ENCODE peak calls at places on chromosomes 1 and 21, in five cellular contexts. E, W, K, F and X are unnamed samples.

GRCh38 chr21:37153193-37153934 is 80.3 kb downstream of the TTC3 start:
- DNase-seq in E (no peak), W (peak; percentile 67), K (no peak), F (peak; percentile 89), X (no peak)

GRCh38 chr1:213065800-213066199 is 14.8 kb downstream of the RPS6KC1 start:
- DNase-seq in E (no peak), W (no peak), K (no peak), F (no peak), X (no peak)

GRCh38 chr1:224647449-224647848 is 31.3 kb downstream of the CNIH3 start:
- DNase-seq in E (no peak), W (no peak), K (no peak), F (no peak), X (no peak)

GRCh38 chr1:156929596-156930238 is 9.3 kb downstream of the LRRC71 start:
- DNase-seq in E (no peak), W (no peak), K (no peak), F (no peak), X (peak; percentile 39)

GRCh38 chr1:25050165-25050564 is 120.1 kb upstream of the RUNX3 start:
- DNase-seq in E (no peak), W (no peak), K (no peak), F (no peak), X (no peak)

GRCh38 chr1:9689971-9690381 is 38.4 kb downstream of the PIK3CD start:
- DNase-seq in E (peak; percentile 23), W (peak; percentile 24), K (no peak), F (no peak), X (peak; percentile 85)

GRCh38 chr1:221728037-221728505 is 13.8 kb downstream of the DUSP10 start:
- DNase-seq in E (no peak), W (no peak), K (no peak), F (no peak), X (no peak)

GRCh38 chr1:186535388-186536133 is 74.6 kb upstream of the PDC start:
- DNase-seq in E (no peak), W (peak; percentile 95), K (no peak), F (peak; percentile 90), X (no peak)

GRCh38 chr1:216270086-216270773 is 153.0 kb downstream of the USH2A start:
- DNase-seq in E (no peak), W (no peak), K (no peak), F (no peak), X (no peak)

GRCh38 chr1:60865146-60865545 is 217.2 kb upstream of the NFIA start:
- DNase-seq in E (no peak), W (no peak), K (no peak), F (no peak), X (no peak)

GRCh38 chr1:77579547-77579946 is 102.9 kb downstream of the ZZZ3 start:
- DNase-seq in E (no peak), W (no peak), K (no peak), F (no peak), X (no peak)

GRCh38 chr1:100516854-100517253 is 21.1 kb upstream of the GPR88 start:
- DNase-seq in E (no peak), W (no peak), K (no peak), F (no peak), X (no peak)

GRCh38 chr1:204110894-204111633 is 38.1 kb downstream of the SOX13 start:
- DNase-seq in E (no peak), W (no peak), K (no peak), F (no peak), X (no peak)

GRCh38 chr1:19596065-19596718 is 47.9 kb upstream of the NBL1 start:
- DNase-seq in E (no peak), W (no peak), K (no peak), F (no peak), X (no peak)

GRCh38 chr21:37365657-37366487 is 701 bp upstream of the DYRK1A start:
- DNase-seq in E (peak; percentile 66), W (peak; percentile 69), K (peak; percentile 49), F (no peak), X (peak; percentile 94)

GRCh38 chr1:24126672-24127023 is 14.7 kb upstream of the MYOM3 start:
- DNase-seq in E (no peak), W (no peak), K (no peak), F (no peak), X (no peak)

GRCh38 chr1:119674835-119675289 is 26.8 kb upstream of the ZNF697 start:
- DNase-seq in E (peak; percentile 16), W (peak; percentile 22), K (no peak), F (no peak), X (no peak)

GRCh38 chr21:42262826-42263225 is 43.9 kb downstream of the ABCG1 start:
- DNase-seq in E (no peak), W (no peak), K (no peak), F (no peak), X (no peak)

GRCh38 chr1:78146137-78146822 is 100.5 kb downstream of the GIPC2 start:
- DNase-seq in E (no peak), W (peak; percentile 17), K (no peak), F (no peak), X (no peak)

GRCh38 chr1:70353641-70354331 is 736 bp downstream of the ANKRD13C start:
- DNase-seq in E (peak; percentile 27), W (peak; percentile 71), K (peak; percentile 6), F (no peak), X (peak; percentile 92)

GRCh38 chr21:45001134-45002095 is 61.6 kb downstream of the SLX9 start:
- DNase-seq in E (peak; percentile 1), W (peak; percentile 68), K (no peak), F (no peak), X (peak; percentile 68)

GRCh38 chr1:42006836-42007235 is 88.1 kb upstream of the HIVEP3 start:
- DNase-seq in E (no peak), W (peak; percentile 10), K (no peak), F (no peak), X (no peak)

GRCh38 chr1:67766117-67766978 is 66.9 kb downstream of the GNG12 start:
- DNase-seq in E (peak; percentile 21), W (peak; percentile 88), K (peak; percentile 25), F (peak; percentile 35), X (no peak)

GRCh38 chr1:231094421-231094820 is 54.4 kb upstream of the FAM89A start:
- DNase-seq in E (no peak), W (no peak), K (no peak), F (no peak), X (no peak)

GRCh38 chr1:219660666-219661463 is 48.0 kb upstream of the ZC3H11B start:
- DNase-seq in E (peak; percentile 12), W (peak; percentile 95), K (no peak), F (peak; percentile 34), X (peak; percentile 84)

GRCh38 chr1:160400284-160400645 is at the start of gene VANGL2:
- DNase-seq in E (peak; percentile 52), W (peak; percentile 67), K (peak; percentile 38), F (no peak), X (peak; percentile 83)

GRCh38 chr21:40047993-40048730 is 180.9 kb downstream of the PCP4 start:
- DNase-seq in E (no peak), W (peak; percentile 10), K (no peak), F (no peak), X (no peak)

GRCh38 chr1:207429963-207430362 is 24.2 kb upstream of the CR2 start:
- DNase-seq in E (no peak), W (no peak), K (no peak), F (no peak), X (no peak)

GRCh38 chr1:70836456-70836855 is 211.2 kb downstream of the PTGER3 start:
- DNase-seq in E (no peak), W (no peak), K (no peak), F (no peak), X (no peak)

GRCh38 chr1:226798427-226799411 is 59.6 kb upstream of the ITPKB start:
- DNase-seq in E (peak; percentile 56), W (no peak), K (peak; percentile 51), F (no peak), X (peak; percentile 85)

GRCh38 chr21:16185766-16186165 is 456.0 kb downstream of the USP25 start:
- DNase-seq in E (no peak), W (no peak), K (no peak), F (no peak), X (no peak)

GRCh38 chr1:179177182-179177581 is 52.3 kb downstream of the ABL2 start:
- DNase-seq in E (no peak), W (peak; percentile 63), K (no peak), F (peak; percentile 52), X (no peak)

GRCh38 chr1:215860833-215861232 is 293.7 kb downstream of the KCTD3 start:
- DNase-seq in E (no peak), W (no peak), K (no peak), F (no peak), X (no peak)

GRCh38 chr21:36693144-36694040 is 5.5 kb upstream of the SIM2 start:
- DNase-seq in E (no peak), W (peak; percentile 52), K (no peak), F (no peak), X (no peak)

GRCh38 chr1:11134352-11135266 is 34.9 kb upstream of the EXOSC10 start:
- DNase-seq in E (no peak), W (peak; percentile 26), K (no peak), F (peak; percentile 65), X (no peak)

GRCh38 chr21:34612557-34612956 is 2.4 kb downstream of the RCAN1 start:
- DNase-seq in E (no peak), W (no peak), K (no peak), F (no peak), X (no peak)

GRCh38 chr1:54792686-54793282 is 8.3 kb downstream of the TTC22 start:
- DNase-seq in E (no peak), W (no peak), K (no peak), F (no peak), X (no peak)

GRCh38 chr1:8854270-8854669 is 24.2 kb downstream of the ENO1 start:
- DNase-seq in E (no peak), W (no peak), K (no peak), F (no peak), X (no peak)

GRCh38 chr1:172724746-172725613 is 66.1 kb downstream of the FASLG start:
- DNase-seq in E (no peak), W (no peak), K (no peak), F (no peak), X (no peak)